ENCODE peak calls at places on chromosomes 2 and 18, in ten cellular contexts. One of them, this sample, is unnamed.

GRCh38 chr18:48308027-48308635 is 101.1 kb downstream of the ZBTB7C start:
- DNase-seq in ACHN: no peak
- DNase-seq in psoas muscle: no peak
- DNase-seq in endothelial cell: no peak
- DNase-seq in tibial artery: no peak
- DNase-seq in Kasumi-1: no peak
- DNase-seq in H54: no peak
- DNase-seq in fibroblast of mammary gland: no peak
- DNase-seq in mesendoderm: no peak
- DNase-seq in H7: no peak
- DNase-seq in this sample: no peak

GRCh38 chr2:228699400-228699799 is 517.9 kb upstream of the SPHKAP start:
- DNase-seq in ACHN: no peak
- DNase-seq in psoas muscle: no peak
- DNase-seq in endothelial cell: no peak
- DNase-seq in tibial artery: no peak
- DNase-seq in Kasumi-1: no peak
- DNase-seq in H54: no peak
- DNase-seq in fibroblast of mammary gland: peak
- DNase-seq in mesendoderm: no peak
- DNase-seq in H7: no peak
- DNase-seq in this sample: no peak

GRCh38 chr2:174334781-174335604 is at the start of gene SP9:
- DNase-seq in ACHN: no peak
- DNase-seq in psoas muscle: no peak
- DNase-seq in endothelial cell: peak
- DNase-seq in tibial artery: no peak
- DNase-seq in Kasumi-1: peak
- DNase-seq in H54: no peak
- DNase-seq in fibroblast of mammary gland: peak
- DNase-seq in mesendoderm: peak
- DNase-seq in H7: peak
- DNase-seq in this sample: peak

GRCh38 chr2:234495801-234496441 is 960 bp downstream of the ARL4C start:
- DNase-seq in ACHN: no peak
- DNase-seq in psoas muscle: peak
- DNase-seq in endothelial cell: peak
- DNase-seq in tibial artery: no peak
- DNase-seq in Kasumi-1: no peak
- DNase-seq in H54: no peak
- DNase-seq in fibroblast of mammary gland: no peak
- DNase-seq in mesendoderm: peak
- DNase-seq in H7: peak
- DNase-seq in this sample: peak

GRCh38 chr2:145617906-145618305 is 1098.0 kb upstream of the ZEB2 start:
- DNase-seq in ACHN: peak
- DNase-seq in psoas muscle: no peak
- DNase-seq in endothelial cell: no peak
- DNase-seq in tibial artery: no peak
- DNase-seq in Kasumi-1: no peak
- DNase-seq in H54: no peak
- DNase-seq in fibroblast of mammary gland: peak
- DNase-seq in mesendoderm: no peak
- DNase-seq in H7: no peak
- DNase-seq in this sample: no peak

GRCh38 chr2:133369896-133370295 is 198.4 kb downstream of the NCKAP5 start:
- DNase-seq in ACHN: no peak
- DNase-seq in psoas muscle: no peak
- DNase-seq in endothelial cell: no peak
- DNase-seq in tibial artery: no peak
- DNase-seq in Kasumi-1: no peak
- DNase-seq in H54: no peak
- DNase-seq in fibroblast of mammary gland: no peak
- DNase-seq in mesendoderm: peak
- DNase-seq in H7: peak
- DNase-seq in this sample: no peak

GRCh38 chr2:58475756-58476155 is 234.6 kb upstream of the FANCL start:
- DNase-seq in ACHN: no peak
- DNase-seq in psoas muscle: no peak
- DNase-seq in endothelial cell: no peak
- DNase-seq in tibial artery: no peak
- DNase-seq in Kasumi-1: no peak
- DNase-seq in H54: no peak
- DNase-seq in fibroblast of mammary gland: no peak
- DNase-seq in mesendoderm: no peak
- DNase-seq in H7: no peak
- DNase-seq in this sample: no peak

GRCh38 chr2:97741686-97742085 is 28.3 kb downstream of the ZAP70 start:
- DNase-seq in ACHN: no peak
- DNase-seq in psoas muscle: no peak
- DNase-seq in endothelial cell: no peak
- DNase-seq in tibial artery: peak
- DNase-seq in Kasumi-1: no peak
- DNase-seq in H54: no peak
- DNase-seq in fibroblast of mammary gland: no peak
- DNase-seq in mesendoderm: no peak
- DNase-seq in H7: no peak
- DNase-seq in this sample: no peak

GRCh38 chr2:221501210-221501882 is 70.8 kb downstream of the EPHA4 start:
- DNase-seq in ACHN: peak
- DNase-seq in psoas muscle: no peak
- DNase-seq in endothelial cell: no peak
- DNase-seq in tibial artery: no peak
- DNase-seq in Kasumi-1: no peak
- DNase-seq in H54: peak
- DNase-seq in fibroblast of mammary gland: peak
- DNase-seq in mesendoderm: no peak
- DNase-seq in H7: no peak
- DNase-seq in this sample: no peak

GRCh38 chr2:160418853-160419252 is 74.8 kb downstream of the RBMS1 start:
- DNase-seq in ACHN: no peak
- DNase-seq in psoas muscle: no peak
- DNase-seq in endothelial cell: no peak
- DNase-seq in tibial artery: no peak
- DNase-seq in Kasumi-1: no peak
- DNase-seq in H54: no peak
- DNase-seq in fibroblast of mammary gland: no peak
- DNase-seq in mesendoderm: no peak
- DNase-seq in H7: no peak
- DNase-seq in this sample: no peak

GRCh38 chr2:157470321-157470720 is 26.4 kb upstream of the CYTIP start:
- DNase-seq in ACHN: no peak
- DNase-seq in psoas muscle: no peak
- DNase-seq in endothelial cell: no peak
- DNase-seq in tibial artery: no peak
- DNase-seq in Kasumi-1: no peak
- DNase-seq in H54: no peak
- DNase-seq in fibroblast of mammary gland: no peak
- DNase-seq in mesendoderm: peak
- DNase-seq in H7: no peak
- DNase-seq in this sample: no peak

GRCh38 chr2:8662239-8662879 is 19.5 kb upstream of the ID2 start:
- DNase-seq in ACHN: peak
- DNase-seq in psoas muscle: no peak
- DNase-seq in endothelial cell: no peak
- DNase-seq in tibial artery: no peak
- DNase-seq in Kasumi-1: no peak
- DNase-seq in H54: peak
- DNase-seq in fibroblast of mammary gland: peak
- DNase-seq in mesendoderm: no peak
- DNase-seq in H7: no peak
- DNase-seq in this sample: no peak

GRCh38 chr2:102037681-102038080 is 45.9 kb downstream of the IL1R2 start:
- DNase-seq in ACHN: no peak
- DNase-seq in psoas muscle: no peak
- DNase-seq in endothelial cell: no peak
- DNase-seq in tibial artery: no peak
- DNase-seq in Kasumi-1: no peak
- DNase-seq in H54: no peak
- DNase-seq in fibroblast of mammary gland: peak
- DNase-seq in mesendoderm: no peak
- DNase-seq in H7: no peak
- DNase-seq in this sample: no peak

GRCh38 chr18:22504665-22505064 is 87.0 kb upstream of the CTAGE1 start:
- DNase-seq in ACHN: no peak
- DNase-seq in psoas muscle: no peak
- DNase-seq in endothelial cell: no peak
- DNase-seq in tibial artery: no peak
- DNase-seq in Kasumi-1: no peak
- DNase-seq in H54: peak
- DNase-seq in fibroblast of mammary gland: peak
- DNase-seq in mesendoderm: no peak
- DNase-seq in H7: no peak
- DNase-seq in this sample: no peak

GRCh38 chr18:23970161-23971153 is 44.1 kb upstream of the TTC39C start:
- DNase-seq in ACHN: no peak
- DNase-seq in psoas muscle: no peak
- DNase-seq in endothelial cell: no peak
- DNase-seq in tibial artery: no peak
- DNase-seq in Kasumi-1: no peak
- DNase-seq in H54: no peak
- DNase-seq in fibroblast of mammary gland: no peak
- DNase-seq in mesendoderm: no peak
- DNase-seq in H7: no peak
- DNase-seq in this sample: no peak

GRCh38 chr2:188695953-188696352 is 278.2 kb upstream of the COL3A1 start:
- DNase-seq in ACHN: peak
- DNase-seq in psoas muscle: no peak
- DNase-seq in endothelial cell: no peak
- DNase-seq in tibial artery: no peak
- DNase-seq in Kasumi-1: peak
- DNase-seq in H54: no peak
- DNase-seq in fibroblast of mammary gland: peak
- DNase-seq in mesendoderm: no peak
- DNase-seq in H7: no peak
- DNase-seq in this sample: no peak

GRCh38 chr18:73461780-73462059 is 593.9 kb upstream of the NETO1 start:
- DNase-seq in ACHN: no peak
- DNase-seq in psoas muscle: no peak
- DNase-seq in endothelial cell: no peak
- DNase-seq in tibial artery: no peak
- DNase-seq in Kasumi-1: no peak
- DNase-seq in H54: no peak
- DNase-seq in fibroblast of mammary gland: peak
- DNase-seq in mesendoderm: no peak
- DNase-seq in H7: no peak
- DNase-seq in this sample: no peak